ENCODE peak calls at places on chromosomes 2 and 18, in four cellular contexts. X, S, J and Q are unnamed samples.

GRCh38 chr2:154425999-154426398 is 272.5 kb upstream of the KCNJ3 start:
- DNase-seq in X (no peak), J (no peak), S (no peak), Q (no peak)

GRCh38 chr2:30235859-30236535 is 4.7 kb downstream of the LBH start:
- DNase-seq in S (no peak), X (no peak), J (no peak), Q (no peak)

GRCh38 chr18:24491882-24492281 is 31.4 kb downstream of the HRH4 start:
- DNase-seq in S (no peak), X (no peak), J (peak), Q (no peak)

GRCh38 chr2:58686757-58687156 is 445.6 kb upstream of the FANCL start:
- DNase-seq in J (no peak), X (no peak), S (no peak), Q (no peak)

GRCh38 chr2:134155134-134155533 is 98.7 kb upstream of the MGAT5 start:
- DNase-seq in J (peak), X (no peak), S (no peak), Q (no peak)

GRCh38 chr2:26173596-26174482 is 951 bp downstream of the GAREM2 start:
- DNase-seq in S (peak), J (no peak), X (no peak), Q (no peak)

GRCh38 chr2:232315049-232315922 is 63.3 kb upstream of the ALPP start:
- DNase-seq in X (no peak), J (peak), S (no peak), Q (peak)

GRCh38 chr2:96427917-96428316 is 77.2 kb downstream of the NEURL3 start:
- DNase-seq in J (no peak), S (no peak), X (peak), Q (peak)

GRCh38 chr2:181904022-181904632 is 12.6 kb downstream of the ITPRID2 start:
- DNase-seq in S (peak), J (no peak), X (peak), Q (peak)

GRCh38 chr18:62288669-62289016 is 36.5 kb upstream of the TNFRSF11A start:
- DNase-seq in J (no peak), X (no peak), S (no peak), Q (no peak)

GRCh38 chr2:22361571-22361970 is 1023.4 kb upstream of the KLHL29 start:
- DNase-seq in S (no peak), J (no peak), X (no peak), Q (no peak)

GRCh38 chr2:22359020-22359672 is 1025.8 kb upstream of the KLHL29 start:
- DNase-seq in J (no peak), S (no peak), X (no peak), Q (no peak)

GRCh38 chr2:22360735-22361374 is 1024.1 kb upstream of the KLHL29 start:
- DNase-seq in S (no peak), J (no peak), X (no peak), Q (no peak)

DNA sequence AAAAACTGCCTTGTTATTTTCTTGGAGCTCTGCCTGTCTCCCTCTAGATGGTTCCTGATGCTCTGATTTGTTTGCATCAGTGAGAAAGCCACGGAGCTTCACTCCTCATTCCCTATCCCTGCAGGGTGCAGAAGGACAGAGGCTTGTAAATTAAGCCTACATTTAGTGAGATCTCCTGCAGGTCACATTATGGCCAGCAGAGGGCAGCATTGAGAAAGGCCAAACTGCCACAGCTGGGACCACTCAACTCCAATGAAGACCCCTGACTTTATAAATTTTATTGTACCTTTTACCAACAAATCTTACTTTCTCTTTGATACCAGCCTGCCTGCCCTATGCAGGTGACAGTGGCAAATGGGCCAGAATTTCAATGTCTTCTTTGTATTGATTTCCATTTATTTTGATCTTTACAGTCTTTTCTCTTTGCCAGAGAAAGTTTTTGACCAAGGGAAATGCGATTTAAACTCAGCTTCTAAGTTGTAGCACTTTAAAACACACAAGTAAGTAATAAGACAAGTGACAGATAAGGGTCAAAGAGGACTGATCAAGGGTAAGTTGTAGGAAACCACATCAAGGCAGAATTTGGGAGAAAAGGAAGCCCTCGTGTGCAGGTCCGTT is 1029.1 kb upstream of the KLHL29 start:
- DNase-seq in S (peak), J (no peak), X (peak), Q (peak)
- TF ChIP-seq ELK1 in S (no peak), J (no peak), X (no peak), Q (no peak)

GRCh38 chr2:24836706-24837105 is 43.5 kb downstream of the CENPO start:
- DNase-seq in J (no peak), X (no peak), S (no peak), Q (no peak)

GRCh38 chr2:24837996-24838513 is 44.8 kb downstream of the CENPO start:
- DNase-seq in S (no peak), X (no peak), J (no peak), Q (no peak)

GRCh38 chr2:24834733-24835395 is 41.6 kb downstream of the CENPO start:
- DNase-seq in S (no peak), X (no peak), J (no peak), Q (no peak)

GRCh38 chr2:24833821-24834732 is 40.9 kb downstream of the CENPO start:
- DNase-seq in J (no peak), S (no peak), X (no peak), Q (no peak)

GRCh38 chr2:24836206-24836605 is 43.0 kb downstream of the CENPO start:
- DNase-seq in S (no peak), X (no peak), J (no peak), Q (no peak)
- TF ChIP-seq ELK1 in S (no peak), X (no peak), J (no peak), Q (no peak)

GRCh38 chr18:34915046-34915445 is 126.2 kb upstream of the MAPRE2 start:
- DNase-seq in J (no peak), S (no peak), X (no peak), Q (no peak)

GRCh38 chr18:34909637-34910364 is 131.4 kb upstream of the MAPRE2 start:
- DNase-seq in X (no peak), J (no peak), S (no peak), Q (peak)

GRCh38 chr18:34913837-34914755 is 127.1 kb upstream of the MAPRE2 start:
- DNase-seq in J (no peak), S (no peak), X (no peak), Q (peak)

DNA sequence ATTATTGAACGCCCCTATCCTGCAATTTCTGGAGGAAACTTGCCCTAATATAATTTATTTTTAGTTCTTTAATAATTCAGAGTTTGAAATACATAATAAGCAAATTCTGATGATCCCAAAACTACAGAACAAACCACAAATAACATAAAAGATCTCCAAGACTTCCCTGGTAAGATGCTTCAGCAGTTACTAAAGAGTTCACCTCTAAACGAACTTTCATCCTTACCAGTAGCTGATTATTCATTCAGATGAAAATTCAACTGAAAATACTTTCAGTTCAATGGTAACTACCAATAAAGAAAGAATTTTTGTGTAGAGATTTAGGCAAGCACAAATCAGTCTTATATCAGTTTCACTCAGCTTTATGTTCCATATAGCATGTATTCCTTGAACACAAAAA is 130.1 kb upstream of the MAPRE2 start:
- DNase-seq in X (no peak), J (no peak), S (no peak), Q (no peak)
- TF ChIP-seq ELK1 in X (no peak), J (no peak), S (no peak), Q (no peak)

DNA sequence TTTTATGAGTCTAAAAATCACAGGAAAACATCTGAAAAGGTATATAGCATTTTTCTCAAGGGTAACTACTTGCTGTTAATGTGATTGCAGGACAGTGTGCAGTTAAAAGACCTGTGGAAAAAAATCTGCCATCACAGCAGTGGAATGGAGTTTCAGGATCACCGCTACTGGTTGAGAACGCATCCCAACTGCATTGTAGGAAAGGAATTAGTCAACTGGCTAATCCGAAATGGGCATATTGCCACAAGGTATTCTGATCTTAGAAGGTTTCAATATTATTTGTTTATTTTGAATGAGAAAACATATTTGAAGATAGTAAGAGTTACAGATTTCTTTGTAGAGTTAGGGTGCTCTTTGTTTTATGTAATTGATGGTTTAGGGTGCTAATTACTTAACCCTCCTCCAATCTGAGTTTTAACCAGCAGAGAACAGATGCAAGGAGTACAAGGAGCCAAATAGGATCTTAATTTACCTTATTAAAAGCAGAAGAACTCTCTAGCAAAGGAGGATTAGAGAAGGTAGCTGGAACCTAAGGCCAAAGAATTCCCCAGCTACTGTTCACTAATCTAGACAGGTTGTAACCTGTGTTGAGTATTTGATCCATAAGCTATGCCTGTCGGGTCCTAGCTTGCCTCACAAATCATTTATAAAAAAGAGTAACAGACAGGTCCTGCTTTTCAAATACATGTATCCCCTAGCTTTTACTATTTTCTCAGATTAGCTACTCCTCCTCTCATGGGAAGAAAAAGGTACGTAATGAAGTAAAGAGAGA is 35.0 kb downstream of the PIKFYVE start:
- DNase-seq in X (no peak), J (no peak), S (no peak), Q (no peak)
- TF ChIP-seq ELK1 in X (no peak), J (no peak), S (no peak), Q (no peak)

DNA sequence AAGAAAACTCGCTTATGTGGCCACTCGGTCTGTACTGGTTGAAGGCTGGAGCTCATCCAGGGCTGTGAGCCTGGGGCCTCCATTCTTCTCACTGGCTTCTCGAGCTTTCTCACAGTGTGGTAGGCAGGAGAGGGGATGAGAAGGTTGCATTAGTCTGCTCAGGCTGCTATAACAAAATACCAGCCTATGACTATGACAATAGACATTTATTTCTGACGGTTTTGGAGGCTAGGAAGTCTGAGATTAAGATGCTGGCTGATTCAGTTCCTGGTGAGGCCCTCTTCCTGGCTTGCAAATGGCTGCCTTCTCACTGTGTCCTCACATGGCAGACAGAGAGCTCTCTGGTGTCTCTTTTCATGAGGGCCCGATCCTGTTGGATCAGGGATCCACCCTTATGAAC is 6.2 kb upstream of the STK25 start:
- DNase-seq in J (no peak), S (no peak), X (no peak), Q (peak)
- TF ChIP-seq ELK1 in J (no peak), S (no peak), X (no peak), Q (no peak)

DNA sequence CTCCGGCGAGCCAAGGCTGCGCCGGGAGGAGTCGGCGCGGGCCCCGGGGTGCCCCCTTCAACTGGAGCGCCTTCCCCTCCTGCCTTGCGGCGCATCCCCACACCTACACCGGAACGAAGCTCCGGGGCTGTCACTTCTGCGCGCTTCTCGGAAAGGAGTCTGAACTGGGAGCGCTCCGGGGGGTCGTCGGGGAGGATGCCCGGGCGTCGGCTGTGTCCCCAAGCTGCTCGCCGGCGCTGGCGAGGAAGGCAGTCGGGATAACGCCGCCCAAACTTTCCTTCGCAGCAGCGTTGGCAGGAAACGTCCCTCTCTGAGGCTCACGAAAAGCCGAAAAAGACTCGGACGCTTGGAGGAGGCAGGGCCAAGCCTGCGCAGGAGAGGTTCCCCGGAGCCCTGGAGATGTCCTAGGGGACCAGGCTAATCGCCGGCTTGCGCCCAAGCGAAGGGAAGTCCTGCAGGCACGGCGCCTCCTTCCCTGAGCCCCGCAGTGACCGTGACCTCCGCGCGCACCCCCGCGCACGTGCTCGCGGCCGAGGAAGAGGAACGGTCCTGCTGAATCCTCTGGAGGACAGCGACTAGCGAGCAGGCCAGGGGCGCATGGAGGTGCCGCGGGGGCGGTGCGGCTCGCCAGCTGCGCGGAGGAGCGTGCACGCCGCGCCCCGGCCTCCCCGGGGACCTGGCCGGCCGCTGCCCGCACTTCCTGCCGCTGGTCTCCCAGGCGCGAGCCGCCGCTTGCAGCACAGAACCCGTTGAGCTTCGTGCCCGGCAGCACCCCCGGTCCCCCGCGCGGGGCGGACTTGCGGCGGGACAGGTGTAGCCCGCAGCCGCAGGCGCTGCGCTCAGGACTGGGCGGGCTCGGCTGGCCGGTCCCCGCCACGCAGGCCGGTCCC is at the start of gene SH3RF3:
- DNase-seq in X (peak), S (no peak), J (no peak), Q (peak)
- TF ChIP-seq ELK1 in X (no peak), S (no peak), J (no peak), Q (no peak)

DNA sequence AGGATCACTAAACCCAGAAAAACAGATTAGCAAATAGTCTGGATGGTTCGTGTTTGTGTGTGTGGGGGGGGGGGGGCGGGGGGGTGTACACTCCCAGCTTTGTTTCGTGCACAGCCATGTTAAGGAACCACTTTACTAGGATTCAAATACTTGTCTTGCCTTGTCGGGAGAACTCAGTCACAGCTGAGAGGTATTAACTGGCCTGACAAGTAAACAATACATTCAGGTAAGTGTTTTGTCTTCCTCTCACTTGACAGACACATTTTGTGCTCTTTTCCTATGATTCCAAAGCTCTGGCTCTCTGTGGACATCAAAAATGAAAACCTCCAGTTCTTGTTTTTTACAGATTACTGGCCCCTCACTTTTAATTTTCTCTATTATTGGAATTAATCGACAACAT is 173.5 kb downstream of the LRP1B start:
- DNase-seq in S (no peak), J (no peak), X (no peak), Q (no peak)
- TF ChIP-seq ELK1 in S (no peak), J (no peak), X (no peak), Q (no peak)

DNA sequence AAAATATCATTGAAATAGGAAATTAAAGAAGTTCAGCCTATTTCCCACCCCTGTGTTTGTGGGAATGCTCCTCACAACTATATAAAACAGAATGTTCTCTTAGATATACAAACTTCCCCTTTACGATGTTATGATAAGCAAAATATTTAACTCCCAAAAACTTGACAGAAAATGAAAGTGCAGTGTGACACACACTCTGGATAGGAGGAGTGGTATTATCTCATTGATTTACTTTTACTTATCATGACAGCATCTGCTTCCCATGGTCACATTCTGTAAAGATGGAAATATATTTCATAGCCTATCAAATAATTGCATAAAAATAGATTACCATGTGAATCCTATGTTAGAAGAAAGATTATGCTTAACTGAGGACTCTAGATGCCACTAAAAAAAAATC is 96.6 kb upstream of the STK17B start:
- DNase-seq in J (no peak), S (no peak), X (no peak), Q (peak)
- TF ChIP-seq ELK1 in J (no peak), S (no peak), X (no peak), Q (no peak)